ENCODE peak calls at places on chromosomes 1 and 21, in five cellular contexts. One of them, this sample, is unnamed.

GRCh38 chr1:16162163-16162822 is 6.4 kb upstream of the EPHA2 start:
- DNase-seq in HT1080: no peak
- DNase-seq in cardiac fibroblast: no peak
- DNase-seq in NCI-H1417 treated with DMSO at 0.1 percent for 48 hours: no peak
- DNase-seq in neural progenitor cell: peak
- DNase-seq in this sample: no peak

GRCh38 chr1:39919545-39919944 is 17.8 kb upstream of the MYCL start:
- DNase-seq in HT1080: peak
- DNase-seq in cardiac fibroblast: peak
- DNase-seq in NCI-H1417 treated with DMSO at 0.1 percent for 48 hours: peak
- DNase-seq in neural progenitor cell: peak
- DNase-seq in this sample: peak

GRCh38 chr1:44672254-44672955 is 1.9 kb downstream of the TMEM53 start:
- DNase-seq in HT1080: peak
- DNase-seq in cardiac fibroblast: no peak
- DNase-seq in NCI-H1417 treated with DMSO at 0.1 percent for 48 hours: no peak
- DNase-seq in neural progenitor cell: peak
- DNase-seq in this sample: no peak

GRCh38 chr1:21896652-21897532 is 40.2 kb downstream of the HSPG2 start:
- DNase-seq in HT1080: no peak
- DNase-seq in cardiac fibroblast: peak
- DNase-seq in NCI-H1417 treated with DMSO at 0.1 percent for 48 hours: no peak
- DNase-seq in neural progenitor cell: peak
- DNase-seq in this sample: no peak

GRCh38 chr1:150683914-150684313 is 13.0 kb downstream of the GOLPH3L start:
- DNase-seq in HT1080: no peak
- DNase-seq in cardiac fibroblast: no peak
- DNase-seq in NCI-H1417 treated with DMSO at 0.1 percent for 48 hours: no peak
- DNase-seq in neural progenitor cell: no peak
- DNase-seq in this sample: no peak

GRCh38 chr1:227793079-227793947 is 22.2 kb upstream of the PRSS38 start:
- DNase-seq in HT1080: no peak
- DNase-seq in cardiac fibroblast: no peak
- DNase-seq in NCI-H1417 treated with DMSO at 0.1 percent for 48 hours: no peak
- DNase-seq in neural progenitor cell: no peak
- DNase-seq in this sample: no peak

GRCh38 chr21:38797470-38797869 is 8.3 kb upstream of the ETS2 start:
- DNase-seq in HT1080: no peak
- DNase-seq in cardiac fibroblast: no peak
- DNase-seq in NCI-H1417 treated with DMSO at 0.1 percent for 48 hours: no peak
- DNase-seq in neural progenitor cell: no peak
- DNase-seq in this sample: no peak

GRCh38 chr1:56339786-56340465 is 239.4 kb downstream of the PLPP3 start:
- DNase-seq in HT1080: no peak
- DNase-seq in cardiac fibroblast: peak
- DNase-seq in NCI-H1417 treated with DMSO at 0.1 percent for 48 hours: no peak
- DNase-seq in neural progenitor cell: no peak
- DNase-seq in this sample: no peak

GRCh38 chr1:113905435-113905861 is 322 bp downstream of the DCLRE1B start:
- DNase-seq in HT1080: no peak
- DNase-seq in cardiac fibroblast: no peak
- DNase-seq in NCI-H1417 treated with DMSO at 0.1 percent for 48 hours: no peak
- DNase-seq in neural progenitor cell: peak
- DNase-seq in this sample: no peak

GRCh38 chr1:116909511-116910378 is at the start of gene PTGFRN:
- DNase-seq in HT1080: peak
- DNase-seq in cardiac fibroblast: peak
- DNase-seq in NCI-H1417 treated with DMSO at 0.1 percent for 48 hours: no peak
- DNase-seq in neural progenitor cell: peak
- DNase-seq in this sample: peak

GRCh38 chr1:17053071-17053684 is 654 bp downstream of the SDHB start:
- DNase-seq in HT1080: no peak
- DNase-seq in cardiac fibroblast: no peak
- DNase-seq in NCI-H1417 treated with DMSO at 0.1 percent for 48 hours: no peak
- DNase-seq in neural progenitor cell: no peak
- DNase-seq in this sample: no peak

GRCh38 chr1:15236226-15237145 is 10.5 kb upstream of the FHAD1 start:
- DNase-seq in HT1080: peak
- DNase-seq in cardiac fibroblast: no peak
- DNase-seq in NCI-H1417 treated with DMSO at 0.1 percent for 48 hours: no peak
- DNase-seq in neural progenitor cell: no peak
- DNase-seq in this sample: no peak

GRCh38 chr1:109432336-109432735 is 6.1 kb upstream of the PSMA5 start:
- DNase-seq in HT1080: no peak
- DNase-seq in cardiac fibroblast: no peak
- DNase-seq in NCI-H1417 treated with DMSO at 0.1 percent for 48 hours: no peak
- DNase-seq in neural progenitor cell: no peak
- DNase-seq in this sample: no peak

GRCh38 chr1:62131093-62131725 is 63.4 kb upstream of the L1TD1 start:
- DNase-seq in HT1080: peak
- DNase-seq in cardiac fibroblast: peak
- DNase-seq in NCI-H1417 treated with DMSO at 0.1 percent for 48 hours: no peak
- DNase-seq in neural progenitor cell: peak
- DNase-seq in this sample: peak

GRCh38 chr1:169941982-169942830 is 48.5 kb upstream of the SCYL3 start:
- DNase-seq in HT1080: no peak
- DNase-seq in cardiac fibroblast: peak
- DNase-seq in NCI-H1417 treated with DMSO at 0.1 percent for 48 hours: no peak
- DNase-seq in neural progenitor cell: no peak
- DNase-seq in this sample: no peak

GRCh38 chr1:51627672-51628071 is 10.8 kb downstream of the OSBPL9 start:
- DNase-seq in HT1080: peak
- DNase-seq in cardiac fibroblast: peak
- DNase-seq in NCI-H1417 treated with DMSO at 0.1 percent for 48 hours: no peak
- DNase-seq in neural progenitor cell: peak
- DNase-seq in this sample: peak

GRCh38 chr21:14711287-14711686 is 165.2 kb upstream of the SAMSN1 start:
- DNase-seq in HT1080: no peak
- DNase-seq in cardiac fibroblast: no peak
- DNase-seq in NCI-H1417 treated with DMSO at 0.1 percent for 48 hours: no peak
- DNase-seq in neural progenitor cell: no peak
- DNase-seq in this sample: no peak

GRCh38 chr1:118717893-118718292 is 270.2 kb downstream of the TBX15 start:
- DNase-seq in HT1080: no peak
- DNase-seq in cardiac fibroblast: no peak
- DNase-seq in NCI-H1417 treated with DMSO at 0.1 percent for 48 hours: no peak
- DNase-seq in neural progenitor cell: no peak
- DNase-seq in this sample: no peak

GRCh38 chr1:150162582-150162861 is 12.8 kb downstream of the PLEKHO1 start:
- DNase-seq in HT1080: no peak
- DNase-seq in cardiac fibroblast: no peak
- DNase-seq in NCI-H1417 treated with DMSO at 0.1 percent for 48 hours: no peak
- DNase-seq in neural progenitor cell: no peak
- DNase-seq in this sample: no peak

GRCh38 chr1:162635418-162635817 is 3.2 kb downstream of the DDR2 start:
- DNase-seq in HT1080: no peak
- DNase-seq in cardiac fibroblast: no peak
- DNase-seq in NCI-H1417 treated with DMSO at 0.1 percent for 48 hours: no peak
- DNase-seq in neural progenitor cell: no peak
- DNase-seq in this sample: no peak

GRCh38 chr21:39386194-39386593 is 37.3 kb upstream of the HMGN1 start:
- DNase-seq in HT1080: no peak
- DNase-seq in cardiac fibroblast: peak
- DNase-seq in NCI-H1417 treated with DMSO at 0.1 percent for 48 hours: no peak
- DNase-seq in neural progenitor cell: no peak
- DNase-seq in this sample: no peak

GRCh38 chr1:232037774-232038388 is 411.3 kb downstream of the DISC1 start:
- DNase-seq in HT1080: no peak
- DNase-seq in cardiac fibroblast: no peak
- DNase-seq in NCI-H1417 treated with DMSO at 0.1 percent for 48 hours: no peak
- DNase-seq in neural progenitor cell: no peak
- DNase-seq in this sample: no peak

GRCh38 chr1:161198877-161199431 is at the start of gene ADAMTS4:
- DNase-seq in HT1080: no peak
- DNase-seq in cardiac fibroblast: peak
- DNase-seq in NCI-H1417 treated with DMSO at 0.1 percent for 48 hours: no peak
- DNase-seq in neural progenitor cell: peak
- DNase-seq in this sample: peak

GRCh38 chr1:247209306-247209900 is 37.6 kb upstream of the ZNF124 start:
- DNase-seq in HT1080: no peak
- DNase-seq in cardiac fibroblast: peak
- DNase-seq in NCI-H1417 treated with DMSO at 0.1 percent for 48 hours: no peak
- DNase-seq in neural progenitor cell: no peak
- DNase-seq in this sample: no peak

GRCh38 chr1:25520446-25521061 is 22.9 kb upstream of the LDLRAP1 start:
- DNase-seq in HT1080: no peak
- DNase-seq in cardiac fibroblast: peak
- DNase-seq in NCI-H1417 treated with DMSO at 0.1 percent for 48 hours: peak
- DNase-seq in neural progenitor cell: peak
- DNase-seq in this sample: no peak

GRCh38 chr1:40893946-40894345 is 31.8 kb upstream of the CITED4 start:
- DNase-seq in HT1080: no peak
- DNase-seq in cardiac fibroblast: no peak
- DNase-seq in NCI-H1417 treated with DMSO at 0.1 percent for 48 hours: no peak
- DNase-seq in neural progenitor cell: no peak
- DNase-seq in this sample: no peak

GRCh38 chr1:109807822-109808680 is 44.3 kb upstream of the EPS8L3 start:
- DNase-seq in HT1080: peak
- DNase-seq in cardiac fibroblast: no peak
- DNase-seq in NCI-H1417 treated with DMSO at 0.1 percent for 48 hours: no peak
- DNase-seq in neural progenitor cell: no peak
- DNase-seq in this sample: no peak

GRCh38 chr1:160522622-160523345 is at the start of gene SLAMF6:
- DNase-seq in HT1080: no peak
- DNase-seq in cardiac fibroblast: no peak
- DNase-seq in NCI-H1417 treated with DMSO at 0.1 percent for 48 hours: no peak
- DNase-seq in neural progenitor cell: no peak
- DNase-seq in this sample: no peak

GRCh38 chr1:109238382-109238781 is 11.0 kb upstream of the CELSR2 start:
- DNase-seq in HT1080: no peak
- DNase-seq in cardiac fibroblast: no peak
- DNase-seq in NCI-H1417 treated with DMSO at 0.1 percent for 48 hours: no peak
- DNase-seq in neural progenitor cell: no peak
- DNase-seq in this sample: no peak

GRCh38 chr1:243422362-243422761 is 166.5 kb downstream of the SDCCAG8 start:
- DNase-seq in HT1080: no peak
- DNase-seq in cardiac fibroblast: no peak
- DNase-seq in NCI-H1417 treated with DMSO at 0.1 percent for 48 hours: no peak
- DNase-seq in neural progenitor cell: no peak
- DNase-seq in this sample: no peak

GRCh38 chr1:7667625-7668218 is 103.4 kb upstream of the VAMP3 start:
- DNase-seq in HT1080: peak
- DNase-seq in cardiac fibroblast: peak
- DNase-seq in NCI-H1417 treated with DMSO at 0.1 percent for 48 hours: peak
- DNase-seq in neural progenitor cell: peak
- DNase-seq in this sample: peak

GRCh38 chr1:203860396-203860951 is 925 bp upstream of the SNRPE start:
- DNase-seq in HT1080: peak
- DNase-seq in cardiac fibroblast: peak
- DNase-seq in NCI-H1417 treated with DMSO at 0.1 percent for 48 hours: no peak
- DNase-seq in neural progenitor cell: peak
- DNase-seq in this sample: no peak

GRCh38 chr1:152533327-152533938 is 19.2 kb downstream of the CRCT1 start:
- DNase-seq in HT1080: peak
- DNase-seq in cardiac fibroblast: peak
- DNase-seq in NCI-H1417 treated with DMSO at 0.1 percent for 48 hours: no peak
- DNase-seq in neural progenitor cell: no peak
- DNase-seq in this sample: no peak

GRCh38 chr1:43932786-43933385 is 715 bp upstream of the ARTN start:
- DNase-seq in HT1080: peak
- DNase-seq in cardiac fibroblast: peak
- DNase-seq in NCI-H1417 treated with DMSO at 0.1 percent for 48 hours: no peak
- DNase-seq in neural progenitor cell: no peak
- DNase-seq in this sample: no peak

GRCh38 chr1:219090618-219091017 is 83.1 kb upstream of the LYPLAL1 start:
- DNase-seq in HT1080: no peak
- DNase-seq in cardiac fibroblast: no peak
- DNase-seq in NCI-H1417 treated with DMSO at 0.1 percent for 48 hours: no peak
- DNase-seq in neural progenitor cell: no peak
- DNase-seq in this sample: no peak

GRCh38 chr1:226958300-226958699 is 18.2 kb downstream of the COQ8A start:
- DNase-seq in HT1080: no peak
- DNase-seq in cardiac fibroblast: no peak
- DNase-seq in NCI-H1417 treated with DMSO at 0.1 percent for 48 hours: no peak
- DNase-seq in neural progenitor cell: no peak
- DNase-seq in this sample: no peak

GRCh38 chr1:248810727-248811513 is 14.8 kb downstream of the SH3BP5L start:
- DNase-seq in HT1080: no peak
- DNase-seq in cardiac fibroblast: peak
- DNase-seq in NCI-H1417 treated with DMSO at 0.1 percent for 48 hours: no peak
- DNase-seq in neural progenitor cell: no peak
- DNase-seq in this sample: no peak

GRCh38 chr1:204662530-204662929 is 23.0 kb downstream of the LRRN2 start:
- DNase-seq in HT1080: no peak
- DNase-seq in cardiac fibroblast: no peak
- DNase-seq in NCI-H1417 treated with DMSO at 0.1 percent for 48 hours: no peak
- DNase-seq in neural progenitor cell: no peak
- DNase-seq in this sample: no peak

GRCh38 chr1:125085720-125086591 is 3901.2 kb downstream of the SRGAP2C start:
- DNase-seq in HT1080: no peak
- DNase-seq in cardiac fibroblast: no peak
- DNase-seq in NCI-H1417 treated with DMSO at 0.1 percent for 48 hours: no peak
- DNase-seq in neural progenitor cell: no peak
- DNase-seq in this sample: no peak